ENCODE peak calls at places on chromosome 13, in five cellular contexts. A is OCI-LY7, D is IMR-90, M is left ventricle myocardium inferior, P is right cardiac atrium. R is an unnamed sample.

GRCh38 chr13:110364081-110364480 is 57.0 kb downstream of the COL4A2 start:
- DNase-seq in A (no peak), D (no peak), M (no peak), P (no peak), R (no peak)

GRCh38 chr13:108365255-108365654 is 95.7 kb downstream of the TNFSF13B start:
- DNase-seq in A (no peak), D (no peak), M (no peak), P (no peak), R (no peak)

GRCh38 chr13:65292488-65292901 is 1937.6 kb downstream of the PCDH9 start:
- DNase-seq in A (no peak), D (peak; percentile 86), M (no peak), P (no peak), R (no peak)

GRCh38 chr13:110319774-110320509 is 12.9 kb downstream of the COL4A2 start:
- DNase-seq in A (no peak), D (peak; percentile 86), M (no peak), P (no peak), R (no peak)

GRCh38 chr13:98419786-98420559 is 156.9 kb downstream of the STK24 start:
- DNase-seq in A (no peak), D (no peak), M (no peak), P (no peak), R (no peak)

GRCh38 chr13:80551650-80552497 is 210.9 kb upstream of the SPRY2 start:
- DNase-seq in A (no peak), D (no peak), M (no peak), P (no peak), R (no peak)

GRCh38 chr13:100440756-100441421 is 147.7 kb downstream of the GGACT start:
- DNase-seq in A (no peak), D (peak; percentile 75), M (no peak), P (no peak), R (no peak)

GRCh38 chr13:105894711-105895110 is 640.8 kb downstream of the EFNB2 start:
- DNase-seq in A (no peak), D (no peak), M (no peak), P (no peak), R (no peak)

GRCh38 chr13:28659611-28659970 is 661 bp downstream of the POMP start:
- DNase-seq in A (no peak), D (peak; percentile 75), M (no peak), P (no peak), R (no peak)

GRCh38 chr13:46964789-46965527 is 68.1 kb upstream of the HTR2A start:
- DNase-seq in A (no peak), D (peak; percentile 72), M (no peak), P (no peak), R (no peak)

GRCh38 chr13:49584771-49585182 is 581 bp downstream of the RCBTB1 start:
- DNase-seq in A (peak; percentile 60), D (peak; percentile 6), M (no peak), P (no peak), R (no peak)

GRCh38 chr13:45768668-45769067 is 66.5 kb downstream of the CBY2 start:
- DNase-seq in A (no peak), D (no peak), M (no peak), P (no peak), R (no peak)

GRCh38 chr13:32642858-32643257 is 56.6 kb downstream of the PDS5B start:
- DNase-seq in A (no peak), D (no peak), M (no peak), P (no peak), R (no peak)

GRCh38 chr13:98454389-98454881 is 122.5 kb downstream of the STK24 start:
- DNase-seq in A (no peak), D (peak; percentile 94), M (no peak), P (no peak), R (no peak)

GRCh38 chr13:40582531-40582930 is 83.9 kb downstream of the FOXO1 start:
- DNase-seq in A (peak; percentile 61), D (no peak), M (no peak), P (no peak), R (no peak)

GRCh38 chr13:64925284-64925683 is 2304.9 kb downstream of the PCDH9 start:
- DNase-seq in A (no peak), D (peak; percentile 19), M (no peak), P (peak; percentile 33), R (no peak)

GRCh38 chr13:101454767-101455166 is 2.3 kb downstream of the ITGBL1 start:
- DNase-seq in A (no peak), D (peak; percentile 33), M (no peak), P (no peak), R (no peak)

GRCh38 chr13:101453784-101454201 is 1.3 kb downstream of the ITGBL1 start:
- DNase-seq in A (no peak), D (no peak), M (peak; percentile 17), P (peak; percentile 60), R (no peak)

GRCh38 chr13:101452519-101453485 is at the start of gene ITGBL1:
- DNase-seq in A (no peak), D (peak; percentile 25), M (peak; percentile 25), P (peak; percentile 74), R (no peak)

GRCh38 chr13:101457176-101457575 is 4.7 kb downstream of the ITGBL1 start:
- DNase-seq in A (no peak), D (no peak), M (no peak), P (no peak), R (no peak)

GRCh38 chr13:101455863-101456262 is 3.4 kb downstream of the ITGBL1 start:
- DNase-seq in A (no peak), D (peak; percentile 97), M (no peak), P (no peak), R (no peak)
- H3K4me1 ChIP-seq in A (no peaks in the 10 kb centered on the region), D (peaks cover 28% of the 10 kb centered on the region), M (peaks cover 15% of the 10 kb centered on the region), P (peaks cover 3% of the 10 kb centered on the region), R (no peaks in the 10 kb centered on the region)

GRCh38 chr13:112204376-112204775 is 137.4 kb downstream of the SOX1 start:
- DNase-seq in A (no peak), D (no peak), M (no peak), P (no peak), R (no peak)

GRCh38 chr13:112203614-112204013 is 136.7 kb downstream of the SOX1 start:
- DNase-seq in A (no peak), D (no peak), M (no peak), P (no peak), R (no peak)

GRCh38 chr13:112204881-112205327 is 138.0 kb downstream of the SOX1 start:
- DNase-seq in A (no peak), D (no peak), M (peak; percentile 32), P (no peak), R (no peak)

GRCh38 chr13:112202266-112202665 is 135.3 kb downstream of the SOX1 start:
- DNase-seq in A (no peak), D (no peak), M (no peak), P (no peak), R (no peak)

GRCh38 chr13:112202966-112203365 is 136.0 kb downstream of the SOX1 start:
- DNase-seq in A (no peak), D (no peak), M (no peak), P (no peak), R (no peak)
- H3K4me1 ChIP-seq in A (no peaks in the 10 kb centered on the region), D (no peaks in the 10 kb centered on the region), M (peaks cover 22% of the 10 kb centered on the region), P (no peaks in the 10 kb centered on the region), R (no peaks in the 10 kb centered on the region)

GRCh38 chr13:20392530-20392929 is 133.1 kb downstream of the CRYL1 start:
- DNase-seq in A (no peak), D (no peak), M (no peak), P (no peak), R (no peak)
- H3K4me1 ChIP-seq in A (no peaks in the 10 kb centered on the region), D (no peaks in the 10 kb centered on the region), M (no peaks in the 10 kb centered on the region), P (no peaks in the 10 kb centered on the region), R (no peaks in the 10 kb centered on the region)

GRCh38 chr13:59754411-59754810 is 409.3 kb downstream of the DIAPH3 start:
- DNase-seq in A (no peak), D (no peak), M (no peak), P (no peak), R (no peak)

GRCh38 chr13:59747529-59747928 is 416.2 kb downstream of the DIAPH3 start:
- DNase-seq in A (peak; percentile 7), D (no peak), M (no peak), P (no peak), R (no peak)

GRCh38 chr13:59755647-59756290 is 408.0 kb downstream of the DIAPH3 start:
- DNase-seq in A (no peak), D (no peak), M (no peak), P (no peak), R (no peak)

GRCh38 chr13:59746291-59746962 is 417.3 kb downstream of the DIAPH3 start:
- DNase-seq in A (no peak), D (peak; percentile 62), M (no peak), P (no peak), R (no peak)

DNA sequence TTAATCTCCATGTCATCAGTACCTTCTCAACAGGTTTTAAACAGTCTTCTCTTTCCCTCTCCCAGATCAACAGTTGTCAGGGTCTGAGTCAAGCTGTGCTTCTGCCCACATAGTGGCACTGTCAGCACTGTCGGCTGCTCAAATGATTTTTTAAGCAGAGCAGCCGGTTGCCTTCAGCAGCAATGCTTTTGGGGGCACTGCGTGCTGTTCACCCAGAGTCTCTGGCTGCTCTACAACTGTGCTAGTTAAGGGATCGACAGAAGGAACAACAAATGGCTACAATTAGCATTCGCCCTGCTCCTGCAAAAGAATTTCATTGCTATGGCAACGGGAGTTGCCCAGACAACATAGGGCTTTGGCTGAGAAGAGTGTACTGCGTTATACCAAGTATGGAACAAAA is 412.9 kb downstream of the DIAPH3 start:
- DNase-seq in A (no peak), D (peak; percentile 57), M (no peak), P (peak; percentile 12), R (no peak)
- H3K4me1 ChIP-seq in A (no peaks in the 10 kb centered on the region), D (peaks cover 9% of the 10 kb centered on the region), M (no peaks in the 10 kb centered on the region), P (no peaks in the 10 kb centered on the region), R (no peaks in the 10 kb centered on the region)

GRCh38 chr13:75725784-75726183 is 89.7 kb downstream of the LMO7 start:
- DNase-seq in A (no peak), D (no peak), M (no peak), P (no peak), R (no peak)
- H3K4me1 ChIP-seq in A (no peaks in the 10 kb centered on the region), D (peaks cover 8% of the 10 kb centered on the region), M (peaks cover 5% of the 10 kb centered on the region), P (no peaks in the 10 kb centered on the region), R (no peaks in the 10 kb centered on the region)

GRCh38 chr13:102591988-102592781 is 4.6 kb upstream of the TPP2 start:
- DNase-seq in A (peak; percentile 69), D (peak; percentile 75), M (peak; percentile 72), P (peak; percentile 92), R (peak; percentile 64)
- H3K4me1 ChIP-seq in A (peaks cover 10% of the 10 kb centered on the region), D (peaks cover 2% of the 10 kb centered on the region), M (peaks cover 38% of the 10 kb centered on the region), P (peaks cover 2% of the 10 kb centered on the region), R (no peaks in the 10 kb centered on the region)

DNA sequence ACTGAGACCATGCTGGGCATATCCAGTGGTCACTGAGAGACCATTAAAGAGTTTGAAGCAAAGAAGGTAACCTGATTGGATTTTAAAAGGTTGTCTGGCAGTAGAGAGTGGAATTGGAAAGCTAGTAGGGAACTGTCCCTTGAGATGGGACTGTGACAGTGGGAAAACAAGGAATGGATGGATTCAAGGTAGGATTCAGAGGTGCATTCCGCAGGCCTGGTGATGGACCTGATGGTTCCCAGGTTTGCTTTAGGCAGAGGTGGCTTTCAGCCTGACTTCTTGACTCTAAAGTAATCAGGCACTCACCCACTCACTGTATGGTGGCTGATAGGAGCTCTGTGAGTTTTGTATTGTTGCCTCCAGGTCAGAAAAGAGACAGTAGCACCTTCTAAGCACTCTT is 73.0 kb downstream of the DHRS12 start:
- DNase-seq in A (no peak), D (no peak), M (no peak), P (no peak), R (no peak)
- H3K4me1 ChIP-seq in A (no peaks in the 10 kb centered on the region), D (peaks cover 35% of the 10 kb centered on the region), M (peaks cover 42% of the 10 kb centered on the region), P (peaks cover 10% of the 10 kb centered on the region), R (peaks cover 11% of the 10 kb centered on the region)

GRCh38 chr13:83065136-83065535 is 817.1 kb downstream of the SLITRK1 start:
- DNase-seq in A (no peak), D (peak; percentile 63), M (no peak), P (peak; percentile 66), R (no peak)
- H3K4me1 ChIP-seq in A (no peaks in the 10 kb centered on the region), D (no peaks in the 10 kb centered on the region), M (no peaks in the 10 kb centered on the region), P (peaks cover 1% of the 10 kb centered on the region), R (no peaks in the 10 kb centered on the region)